ENCODE peak calls at places on chromosomes 4 and X, in seven cellular contexts. Q, T, E, U, D, O and Z are unnamed samples.

GRCh38 chrX:47232803-47233332 is at the start of gene USP11:
- DNase-seq in Q (no peak), T (peak; percentile 41), E (no peak), U (peak; percentile 71), D (no peak), O (peak; percentile 51), Z (peak; percentile 58)

GRCh38 chrX:43756076-43756475 is 100.0 kb downstream of the MAOA start:
- DNase-seq in Q (no peak), T (no peak), E (no peak), U (no peak), D (no peak), O (no peak), Z (no peak)

GRCh38 chr4:37603070-37603468 is 83.1 kb downstream of the RELL1 start:
- DNase-seq in Q (peak; percentile 61), T (peak; percentile 65), E (peak; percentile 76), U (peak; percentile 71), D (peak; percentile 13), O (peak; percentile 84), Z (peak; percentile 71)

GRCh38 chrX:136259543-136259942 is 8.3 kb upstream of the MAP7D3 start:
- DNase-seq in Q (no peak), T (peak; percentile 73), E (peak; percentile 51), U (no peak), D (no peak), O (no peak), Z (peak; percentile 80)

GRCh38 chrX:40303256-40304077 is 205.7 kb upstream of the BCOR start:
- DNase-seq in Q (no peak), T (no peak), E (no peak), U (no peak), D (no peak), O (no peak), Z (no peak)

GRCh38 chr4:26912069-26912468 is 51.4 kb downstream of the STIM2 start:
- DNase-seq in Q (no peak), T (no peak), E (no peak), U (no peak), D (no peak), O (no peak), Z (no peak)

GRCh38 chr4:86011117-86011516 is 348.7 kb downstream of the MAPK10 start:
- DNase-seq in Q (no peak), T (peak; percentile 99), E (peak; percentile 98), U (no peak), D (no peak), O (no peak), Z (peak; percentile 84)

GRCh38 chrX:100625985-100626491 is 10.6 kb downstream of the TSPAN6 start:
- DNase-seq in Q (no peak), T (peak; percentile 47), E (no peak), U (no peak), D (no peak), O (peak; percentile 45), Z (no peak)

GRCh38 chr4:119894650-119895208 is 171.9 kb downstream of the MAD2L1 start:
- DNase-seq in Q (no peak), T (no peak), E (no peak), U (no peak), D (no peak), O (no peak), Z (no peak)

GRCh38 chr4:53682196-53682595 is 90.9 kb upstream of the LNX1 start:
- DNase-seq in Q (no peak), T (peak; percentile 84), E (no peak), U (no peak), D (no peak), O (no peak), Z (peak; percentile 72)

GRCh38 chr4:96194993-96195392 is 355.1 kb downstream of the PDHA2 start:
- DNase-seq in Q (no peak), T (no peak), E (no peak), U (no peak), D (no peak), O (no peak), Z (no peak)

GRCh38 chr4:38805530-38806145 is 1.0 kb upstream of the TLR1 start:
- DNase-seq in Q (no peak), T (no peak), E (no peak), U (no peak), D (peak; percentile 52), O (peak; percentile 74), Z (peak; percentile 14)

GRCh38 chr4:159283697-159284492 is 181.0 kb downstream of the RAPGEF2 start:
- DNase-seq in Q (no peak), T (peak; percentile 92), E (peak; percentile 40), U (no peak), D (no peak), O (no peak), Z (peak; percentile 92)

GRCh38 chr4:26321326-26322276 is 787 bp downstream of the RBPJ start:
- DNase-seq in Q (no peak), T (peak; percentile 27), E (peak; percentile 24), U (no peak), D (no peak), O (no peak), Z (peak; percentile 31)

GRCh38 chrX:133655914-133656265 is 240.6 kb upstream of the GPC4 start:
- DNase-seq in Q (no peak), T (peak; percentile 48), E (no peak), U (no peak), D (no peak), O (no peak), Z (no peak)

GRCh38 chr4:55996611-55997010 is 47.9 kb downstream of the CEP135 start:
- DNase-seq in Q (no peak), T (no peak), E (no peak), U (no peak), D (no peak), O (no peak), Z (no peak)

GRCh38 chr4:168917150-168917779 is 92.8 kb downstream of the CBR4 start:
- DNase-seq in Q (no peak), T (peak; percentile 62), E (peak; percentile 64), U (no peak), D (peak; percentile 16), O (peak; percentile 38), Z (peak; percentile 55)

GRCh38 chr4:8558080-8558960 is 21.9 kb upstream of the GPR78 start:
- DNase-seq in Q (no peak), T (peak; percentile 15), E (peak; percentile 39), U (no peak), D (no peak), O (no peak), Z (peak; percentile 78)

GRCh38 chrX:40646489-40647306 is 663 bp downstream of the CXorf38 start:
- DNase-seq in Q (no peak), T (peak; percentile 28), E (no peak), U (peak; percentile 35), D (no peak), O (peak; percentile 42), Z (peak; percentile 33)

GRCh38 chr4:184887947-184888346 is 62.2 kb upstream of the ACSL1 start:
- DNase-seq in Q (no peak), T (no peak), E (no peak), U (no peak), D (no peak), O (no peak), Z (no peak)

GRCh38 chr4:187380181-187380581 is 615.4 kb upstream of the ZFP42 start:
- DNase-seq in Q (no peak), T (no peak), E (peak; percentile 38), U (no peak), D (no peak), O (no peak), Z (peak; percentile 31)

GRCh38 chrX:118360429-118361125 is 14.7 kb downstream of the WDR44 start:
- DNase-seq in Q (no peak), T (no peak), E (peak; percentile 44), U (no peak), D (no peak), O (no peak), Z (no peak)

GRCh38 chrX:123338240-123338639 is 154.2 kb downstream of the GRIA3 start:
- DNase-seq in Q (no peak), T (peak; percentile 20), E (no peak), U (no peak), D (no peak), O (no peak), Z (no peak)

GRCh38 chr4:36582214-36582613 is 300.8 kb downstream of the DTHD1 start:
- DNase-seq in Q (no peak), T (no peak), E (peak; percentile 45), U (no peak), D (no peak), O (no peak), Z (no peak)

GRCh38 chrX:102042706-102043325 is 82.7 kb upstream of the TCEAL2 start:
- DNase-seq in Q (no peak), T (peak; percentile 50), E (peak; percentile 81), U (no peak), D (no peak), O (no peak), Z (peak; percentile 81)

GRCh38 chr4:156146581-156146980 is 192.9 kb upstream of the CTSO start:
- DNase-seq in Q (no peak), T (no peak), E (no peak), U (no peak), D (no peak), O (no peak), Z (no peak)

GRCh38 chr4:14853186-14853946 is 148.9 kb upstream of the CPEB2 start:
- DNase-seq in Q (no peak), T (peak; percentile 89), E (peak; percentile 64), U (no peak), D (no peak), O (no peak), Z (peak; percentile 88)

GRCh38 chr4:142845293-142846070 is 619 bp downstream of the INPP4B start:
- DNase-seq in Q (peak; percentile 15), T (no peak), E (no peak), U (peak; percentile 18), D (no peak), O (peak; percentile 5), Z (no peak)

GRCh38 chrX:49071877-49072711 is 1.7 kb downstream of the PRAF2 start:
- DNase-seq in Q (no peak), T (peak; percentile 73), E (no peak), U (peak; percentile 64), D (no peak), O (no peak), Z (peak; percentile 15)

GRCh38 chr4:3531306-3531886 is 826 bp downstream of the LRPAP1 start:
- DNase-seq in Q (no peak), T (peak; percentile 4), E (peak; percentile 16), U (no peak), D (no peak), O (no peak), Z (no peak)

GRCh38 chr4:158821228-158822009 is 52.6 kb downstream of the FNIP2 start:
- DNase-seq in Q (no peak), T (peak; percentile 50), E (no peak), U (no peak), D (no peak), O (no peak), Z (peak; percentile 61)

GRCh38 chr4:64538219-64538618 is 129.0 kb upstream of the TECRL start:
- DNase-seq in Q (no peak), T (no peak), E (no peak), U (no peak), D (no peak), O (no peak), Z (no peak)

GRCh38 chr4:41213563-41214157 is 682 bp downstream of the APBB2 start:
- DNase-seq in Q (no peak), T (no peak), E (peak; percentile 29), U (peak; percentile 53), D (no peak), O (no peak), Z (peak; percentile 30)

GRCh38 chr4:138643827-138644226 is 371.8 kb upstream of the NOCT start:
- DNase-seq in Q (no peak), T (peak; percentile 45), E (no peak), U (no peak), D (no peak), O (no peak), Z (peak; percentile 51)

GRCh38 chrX:121958886-121959285 is 911.5 kb downstream of the GLUD2 start:
- DNase-seq in Q (no peak), T (peak; percentile 3), E (no peak), U (no peak), D (no peak), O (no peak), Z (peak; percentile 56)